ENCODE peak calls at places on chromosomes 16 and 17, in seven cellular contexts. Y is upper lobe of right lung, B is heart left ventricle, N is tibial nerve, K is breast epithelium, E is tibial artery, M is Panc1. I is an unnamed sample. For H3K36me3, the result is how much of the 10 kb centered on the place peaks cover.

GRCh38 chr17:61594294-61594825 is 3.3 kb upstream of the NACA2 start:
- DNase-seq in Y (no peak), B (no peak), N (no peak), K (no peak), E (no peak), M (no peak), I (no peak)

GRCh38 chr17:71464241-71464640 is 656.6 kb upstream of the SOX9 start:
- DNase-seq in Y (no peak), B (no peak), N (no peak), K (no peak), E (no peak), M (no peak), I (no peak)

GRCh38 chr17:83050651-83051422 is 28.6 kb upstream of the METRNL start:
- DNase-seq in Y (no peak), B (no peak), N (no peak), K (no peak), E (no peak), M (no peak), I (no peak)

GRCh38 chr16:23337836-23338550 is 35.9 kb downstream of the SCNN1B start:
- DNase-seq in Y (peak), B (no peak), N (no peak), K (no peak), E (no peak), M (no peak), I (no peak)

GRCh38 chr17:41707803-41708669 is 4.1 kb upstream of the GAST start:
- DNase-seq in Y (no peak), B (no peak), N (no peak), K (no peak), E (no peak), M (no peak), I (no peak)

GRCh38 chr16:68993885-68994284 is 111.6 kb upstream of the HAS3 start:
- DNase-seq in Y (no peak), B (no peak), N (no peak), K (no peak), E (no peak), M (no peak), I (no peak)

GRCh38 chr16:15976225-15976812 is 26.9 kb downstream of the ABCC1 start:
- DNase-seq in Y (no peak), B (no peak), N (no peak), K (no peak), E (no peak), M (no peak), I (no peak)

GRCh38 chr17:64174686-64175456 is 44.9 kb upstream of the ERN1 start:
- DNase-seq in Y (peak), B (no peak), N (no peak), K (no peak), E (peak), M (no peak), I (peak)

GRCh38 chr16:84597518-84598390 is 20.1 kb downstream of the COTL1 start:
- DNase-seq in Y (no peak), B (no peak), N (no peak), K (no peak), E (no peak), M (no peak), I (no peak)

GRCh38 chr16:46830417-46830901 is 521 bp downstream of the C16orf87 start:
- DNase-seq in Y (peak), B (peak), N (no peak), K (no peak), E (no peak), M (no peak), I (peak)

GRCh38 chr17:40124279-40125141 is 2.7 kb downstream of the MSL1 start:
- DNase-seq in Y (no peak), B (no peak), N (no peak), K (no peak), E (no peak), M (no peak), I (no peak)

GRCh38 chr16:67865318-67865717 is 7.5 kb upstream of the EDC4 start:
- DNase-seq in Y (no peak), B (no peak), N (no peak), K (no peak), E (no peak), M (no peak), I (no peak)

GRCh38 chr17:2924211-2924610 is 128.0 kb downstream of the RAP1GAP2 start:
- DNase-seq in Y (no peak), B (no peak), N (no peak), K (no peak), E (no peak), M (no peak), I (no peak)

GRCh38 chr17:20157078-20157360 is 147.9 kb downstream of the SPECC1 start:
- DNase-seq in Y (no peak), B (no peak), N (no peak), K (no peak), E (no peak), M (no peak), I (no peak)

GRCh38 chr17:9725575-9725974 is 65.8 kb downstream of the DHRS7C start:
- DNase-seq in Y (no peak), B (no peak), N (no peak), K (peak), E (no peak), M (no peak), I (no peak)

GRCh38 chr17:37142294-37142944 is 193.7 kb downstream of the AATF start:
- DNase-seq in Y (no peak), B (no peak), N (no peak), K (no peak), E (no peak), M (no peak), I (no peak)

GRCh38 chr17:20234266-20234665 is 225.1 kb downstream of the SPECC1 start:
- DNase-seq in Y (no peak), B (no peak), N (no peak), K (no peak), E (no peak), M (no peak), I (no peak)

GRCh38 chr16:75244844-75245758 is 6.3 kb downstream of the BCAR1 start:
- DNase-seq in Y (peak), B (peak), N (peak), K (peak), E (peak), M (peak), I (peak)

GRCh38 chr16:30121741-30122620 is 1.0 kb downstream of the MAPK3 start:
- DNase-seq in Y (peak), B (peak), N (peak), K (no peak), E (peak), M (no peak), I (peak)

GRCh38 chr16:72093448-72094265 is at the start of the genes DHX38 and TXNL4B:
- DNase-seq in Y (peak), B (peak), N (peak), K (peak), E (peak), M (peak), I (peak)

GRCh38 chr16:57533618-57534336 is 2.6 kb downstream of the CCDC102A start:
- DNase-seq in Y (peak), B (no peak), N (no peak), K (peak), E (peak), M (no peak), I (peak)

DNA sequence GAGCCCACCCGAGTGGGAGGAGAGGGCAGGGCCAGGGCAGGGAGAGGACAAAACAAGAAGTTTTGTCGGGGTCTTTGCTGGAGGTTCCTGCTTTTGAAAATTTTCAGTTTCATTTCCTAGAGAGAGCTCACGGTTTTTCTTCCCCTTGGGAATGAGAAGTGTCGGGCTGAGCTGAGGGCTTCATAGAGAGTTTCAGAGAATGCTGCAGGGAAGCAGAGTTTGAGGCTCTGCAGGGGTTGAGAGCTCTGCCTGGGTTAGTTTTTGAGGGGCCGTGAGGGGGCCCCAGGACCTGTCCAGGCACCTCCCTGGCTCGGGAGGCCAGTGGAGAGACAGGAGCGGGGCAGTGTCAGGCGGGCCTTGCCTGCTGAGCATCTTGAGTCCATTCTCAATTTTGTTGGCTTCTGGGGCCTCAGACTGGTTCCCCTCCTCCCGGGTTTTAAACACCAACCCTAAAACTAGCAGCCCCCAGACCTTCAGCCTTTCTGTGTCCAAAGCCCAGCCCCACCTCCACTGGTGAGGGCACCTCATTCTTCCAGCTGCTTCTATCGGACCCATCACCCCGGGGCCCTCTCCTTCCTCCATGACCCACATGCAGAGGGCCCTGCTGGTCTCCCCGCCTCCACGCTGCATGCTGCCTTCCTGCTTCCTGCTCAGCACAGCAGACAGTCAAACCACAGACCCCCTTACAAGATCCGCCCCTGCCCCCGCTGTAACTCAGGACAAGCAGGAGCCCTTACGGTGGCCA is 3.6 kb downstream of the RNF213 start:
- DNase-seq in Y (peak), B (peak), N (no peak), K (no peak), E (no peak), M (no peak), I (no peak)
- H3K27ac ChIP-seq in Y (peak), B (peak), N (peak), K (peak), E (peak), M (peak), I (peak)

DNA sequence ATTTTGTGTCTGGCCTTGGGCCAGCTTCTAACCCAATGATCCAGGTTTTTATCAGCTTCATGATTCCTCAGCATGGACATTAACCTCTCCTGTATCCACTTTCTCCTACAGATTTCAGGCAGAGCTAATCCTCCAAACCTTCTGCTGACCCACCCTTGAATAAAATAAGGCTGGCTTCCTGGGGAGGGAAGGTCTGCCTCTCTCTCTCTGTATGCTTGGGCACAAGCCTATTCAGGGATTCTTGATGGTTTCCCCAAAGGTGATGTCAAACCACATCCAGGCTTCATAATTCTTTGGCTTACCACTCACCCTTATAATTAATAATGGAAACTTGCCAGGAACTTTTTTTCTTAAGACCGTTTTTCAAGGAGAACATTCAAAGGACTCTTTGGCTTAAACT is 240.1 kb downstream of the UTP18 start:
- DNase-seq in Y (no peak), B (no peak), N (no peak), K (no peak), E (no peak), M (no peak), I (no peak)
- H3K36me3 ChIP-seq in Y (under half), B (under half), N (under half), K (under half), E (under half), M (under half), I (under half)

DNA sequence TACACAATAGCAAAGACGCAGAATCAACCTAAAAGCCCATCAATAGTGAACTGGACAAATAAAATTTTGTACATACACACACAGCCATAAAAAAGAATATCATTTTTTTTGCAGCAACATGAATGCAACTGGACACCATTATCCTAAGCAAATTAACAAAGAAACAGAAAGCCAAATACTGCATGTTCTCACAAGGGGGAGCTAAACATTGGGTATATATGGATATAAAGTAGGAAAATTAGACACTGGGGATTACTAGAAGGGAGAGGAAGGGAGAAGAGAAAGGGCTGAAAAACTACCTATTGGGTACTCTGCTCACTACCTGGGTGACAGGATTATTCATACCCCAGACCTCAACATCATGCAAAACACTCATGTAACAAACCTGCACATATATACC is 28.2 kb downstream of the ADAMTS18 start:
- DNase-seq in Y (no peak), B (no peak), N (no peak), K (no peak), E (no peak), M (no peak), I (no peak)
- TF ChIP-seq CTCF in Y (no peak), B (no peak), N (no peak), K (no peak), E (no peak), M (no peak), I (no peak)

GRCh38 chr16:79008036-79008868 is 592.3 kb downstream of the MAF start:
- DNase-seq in Y (no peak), B (no peak), N (no peak), K (no peak), E (no peak), M (no peak), I (no peak)

GRCh38 chr16:79011282-79011681 is 589.3 kb downstream of the MAF start:
- DNase-seq in Y (no peak), B (no peak), N (no peak), K (no peak), E (no peak), M (no peak), I (no peak)

GRCh38 chr16:79008869-79009179 is 591.7 kb downstream of the MAF start:
- DNase-seq in Y (no peak), B (no peak), N (no peak), K (peak), E (no peak), M (no peak), I (no peak)

GRCh38 chr16:79007614-79008013 is 592.9 kb downstream of the MAF start:
- DNase-seq in Y (no peak), B (no peak), N (no peak), K (no peak), E (no peak), M (no peak), I (no peak)

GRCh38 chr16:79009911-79010310 is 590.6 kb downstream of the MAF start:
- DNase-seq in Y (no peak), B (no peak), N (no peak), K (no peak), E (no peak), M (no peak), I (no peak)
- H3K27ac ChIP-seq in Y (no peak), B (no peak), N (no peak), K (peak), E (no peak), M (no peak), I (no peak)

GRCh38 chr16:14475370-14476139 is 154.5 kb downstream of the PARN start:
- DNase-seq in Y (no peak), B (no peak), N (no peak), K (no peak), E (no peak), M (peak), I (no peak)
- H3K36me3 ChIP-seq in Y (under half), B (under half), N (under half), K (under half), E (under half), M (under half), I (under half)

GRCh38 chr17:75263051-75263450 is 1.4 kb downstream of the MRPS7 start:
- DNase-seq in Y (no peak), B (no peak), N (no peak), K (no peak), E (no peak), M (no peak), I (no peak)
- TF ChIP-seq CTCF in Y (no peak), B (no peak), N (no peak), K (no peak), E (no peak), M (no peak), I (no peak)

GRCh38 chr17:78800132-78800931 is 18.3 kb upstream of the CYTH1 start:
- DNase-seq in Y (no peak), B (no peak), N (no peak), K (no peak), E (no peak), M (no peak), I (no peak)
- H3K27ac ChIP-seq in Y (no peak), B (no peak), N (peak), K (peak), E (no peak), M (no peak), I (no peak)

GRCh38 chr16:27345201-27345600 is 31.4 kb downstream of the IL4R start:
- DNase-seq in Y (no peak), B (no peak), N (no peak), K (no peak), E (no peak), M (no peak), I (no peak)

GRCh38 chr16:27347930-27348685 is 34.3 kb downstream of the IL4R start:
- DNase-seq in Y (no peak), B (no peak), N (no peak), K (no peak), E (no peak), M (no peak), I (no peak)

GRCh38 chr16:27349276-27349675 is 35.5 kb downstream of the IL4R start:
- DNase-seq in Y (no peak), B (no peak), N (no peak), K (no peak), E (no peak), M (no peak), I (no peak)

GRCh38 chr16:27344707-27345106 is 30.9 kb downstream of the IL4R start:
- DNase-seq in Y (no peak), B (no peak), N (no peak), K (no peak), E (no peak), M (no peak), I (no peak)

DNA sequence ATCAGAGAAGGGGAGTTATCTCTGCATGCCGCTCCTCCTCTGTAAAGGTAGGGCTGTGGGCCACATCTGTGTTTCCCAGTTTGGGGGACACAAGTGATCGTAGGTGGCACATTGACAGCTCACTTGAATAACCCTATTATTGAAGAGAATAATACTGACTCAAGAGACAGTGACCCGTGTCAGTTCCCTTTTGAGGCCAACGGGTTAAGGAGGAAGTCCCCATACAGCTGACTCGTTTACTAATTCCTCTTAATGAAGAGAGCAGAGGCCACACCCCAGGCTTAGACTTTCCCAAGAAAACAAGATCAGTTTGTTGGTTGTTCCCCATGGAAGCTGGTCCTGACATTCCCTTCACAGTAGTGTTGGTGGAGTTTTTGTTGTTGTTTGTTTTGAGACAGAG is 33.0 kb downstream of the IL4R start:
- DNase-seq in Y (no peak), B (no peak), N (no peak), K (no peak), E (no peak), M (no peak), I (no peak)
- H3K36me3 ChIP-seq in Y (half or more), B (half or more), N (half or more), K (under half), E (half or more), M (under half), I (half or more)

DNA sequence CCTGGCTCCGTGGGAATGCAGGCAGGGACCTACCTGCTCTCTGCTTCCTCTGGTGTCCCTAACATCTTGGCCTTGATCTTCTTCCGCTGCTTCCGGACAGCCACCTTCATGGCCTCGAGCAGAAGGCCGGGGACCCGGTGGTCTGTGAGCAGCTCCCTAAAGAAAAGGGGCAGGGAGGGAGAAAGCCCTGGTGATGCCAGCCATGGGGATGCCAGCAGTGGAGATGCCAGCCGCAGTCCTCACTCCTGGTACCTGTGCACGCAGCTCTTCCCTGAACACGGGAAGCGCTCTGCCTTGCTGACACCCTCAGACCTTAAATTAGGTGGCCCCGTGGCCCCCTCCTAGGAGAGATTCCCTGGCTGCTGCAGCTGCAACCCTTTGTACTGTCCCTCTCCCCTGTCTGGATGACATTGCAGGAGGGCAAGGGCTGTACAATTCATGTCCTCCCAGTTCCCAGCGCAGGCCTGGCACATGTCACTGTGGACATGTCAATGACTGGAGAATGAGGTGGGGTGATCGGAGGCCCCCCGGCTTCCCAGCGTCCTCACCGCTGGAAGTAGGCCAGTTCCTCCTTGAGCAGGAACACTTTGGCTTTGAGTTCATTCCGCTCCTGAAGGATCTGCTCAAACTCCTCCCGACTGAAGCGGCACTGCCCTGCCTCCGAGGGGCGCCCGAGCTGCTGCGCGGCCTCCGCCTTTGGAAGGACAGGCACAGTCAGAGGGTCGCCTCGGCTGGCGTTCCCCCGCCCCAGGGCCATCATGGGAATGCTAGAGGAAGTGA is 1.7 kb downstream of the RILP start:
- DNase-seq in Y (peak), B (peak), N (no peak), K (no peak), E (no peak), M (no peak), I (no peak)
- TF ChIP-seq CTCF in Y (no peak), B (no peak), N (no peak), K (no peak), E (no peak), M (no peak), I (no peak)